ENCODE peak calls at places on chromosome 2, in five cellular contexts. One of them, this sample, is unnamed.

GRCh38 chr2:236688157-236688556 is 118.5 kb downstream of the ACKR3 start:
- ATAC-seq in activated T-cell treated with anti-CD3 and anti-CD28 coated beads, Interleukin-2, amount 50 U/mL, for 4 hours: no peak
- ATAC-seq in PC-3: no peak
- ATAC-seq in pancreas: no peak
- ATAC-seq in memory B cell: no peak
- ATAC-seq in this sample: no peak

GRCh38 chr2:133591164-133591563 is 22.9 kb upstream of the NCKAP5 start:
- ATAC-seq in activated T-cell treated with anti-CD3 and anti-CD28 coated beads, Interleukin-2, amount 50 U/mL, for 4 hours: no peak
- ATAC-seq in PC-3: peak
- ATAC-seq in pancreas: peak
- ATAC-seq in memory B cell: no peak
- ATAC-seq in this sample: no peak

GRCh38 chr2:42974697-42975357 is 182.4 kb upstream of the HAAO start:
- ATAC-seq in activated T-cell treated with anti-CD3 and anti-CD28 coated beads, Interleukin-2, amount 50 U/mL, for 4 hours: no peak
- ATAC-seq in PC-3: peak
- ATAC-seq in pancreas: peak
- ATAC-seq in memory B cell: peak
- ATAC-seq in this sample: peak

GRCh38 chr2:64636105-64636873 is 17.4 kb downstream of the SERTAD2 start:
- ATAC-seq in activated T-cell treated with anti-CD3 and anti-CD28 coated beads, Interleukin-2, amount 50 U/mL, for 4 hours: peak
- ATAC-seq in PC-3: no peak
- ATAC-seq in pancreas: no peak
- ATAC-seq in memory B cell: peak
- ATAC-seq in this sample: no peak

GRCh38 chr2:88281302-88282217 is 111.4 kb downstream of the THNSL2 start:
- ATAC-seq in activated T-cell treated with anti-CD3 and anti-CD28 coated beads, Interleukin-2, amount 50 U/mL, for 4 hours: no peak
- ATAC-seq in PC-3: no peak
- ATAC-seq in pancreas: no peak
- ATAC-seq in memory B cell: no peak
- ATAC-seq in this sample: peak

GRCh38 chr2:55838653-55839052 is 84.9 kb downstream of the EFEMP1 start:
- ATAC-seq in activated T-cell treated with anti-CD3 and anti-CD28 coated beads, Interleukin-2, amount 50 U/mL, for 4 hours: no peak
- ATAC-seq in PC-3: peak
- ATAC-seq in pancreas: no peak
- ATAC-seq in memory B cell: no peak
- ATAC-seq in this sample: no peak

GRCh38 chr2:223560704-223561435 is 41.3 kb downstream of the SCG2 start:
- ATAC-seq in activated T-cell treated with anti-CD3 and anti-CD28 coated beads, Interleukin-2, amount 50 U/mL, for 4 hours: no peak
- ATAC-seq in PC-3: peak
- ATAC-seq in pancreas: no peak
- ATAC-seq in memory B cell: no peak
- ATAC-seq in this sample: no peak

GRCh38 chr2:96143848-96144480 is 1.3 kb downstream of the DUSP2 start:
- ATAC-seq in activated T-cell treated with anti-CD3 and anti-CD28 coated beads, Interleukin-2, amount 50 U/mL, for 4 hours: no peak
- ATAC-seq in PC-3: peak
- ATAC-seq in pancreas: no peak
- ATAC-seq in memory B cell: no peak
- ATAC-seq in this sample: peak

GRCh38 chr2:239588451-239589269 is 187.8 kb upstream of the HDAC4 start:
- ATAC-seq in activated T-cell treated with anti-CD3 and anti-CD28 coated beads, Interleukin-2, amount 50 U/mL, for 4 hours: no peak
- ATAC-seq in PC-3: no peak
- ATAC-seq in pancreas: no peak
- ATAC-seq in memory B cell: no peak
- ATAC-seq in this sample: no peak

GRCh38 chr2:237585590-237586221 is 4.8 kb downstream of the RAB17 start:
- ATAC-seq in activated T-cell treated with anti-CD3 and anti-CD28 coated beads, Interleukin-2, amount 50 U/mL, for 4 hours: no peak
- ATAC-seq in PC-3: no peak
- ATAC-seq in pancreas: no peak
- ATAC-seq in memory B cell: no peak
- ATAC-seq in this sample: no peak

GRCh38 chr2:64063924-64064331 is 44.7 kb upstream of the VPS54 start:
- ATAC-seq in activated T-cell treated with anti-CD3 and anti-CD28 coated beads, Interleukin-2, amount 50 U/mL, for 4 hours: no peak
- ATAC-seq in PC-3: no peak
- ATAC-seq in pancreas: peak
- ATAC-seq in memory B cell: no peak
- ATAC-seq in this sample: peak

GRCh38 chr2:85772019-85772745 is 18.4 kb downstream of the ATOH8 start:
- ATAC-seq in activated T-cell treated with anti-CD3 and anti-CD28 coated beads, Interleukin-2, amount 50 U/mL, for 4 hours: no peak
- ATAC-seq in PC-3: peak
- ATAC-seq in pancreas: peak
- ATAC-seq in memory B cell: no peak
- ATAC-seq in this sample: peak